ENCODE peak calls at places on chromosomes 13 and 19, in four cellular contexts. N, D, V and Q are unnamed samples.

GRCh38 chr19:18453269-18454024 is 15.5 kb upstream of the ISYNA1 start:
- DNase-seq in V (peak; percentile 44), N (no peak), D (no peak), Q (no peak)

GRCh38 chr19:45528149-45528743 is 21.0 kb downstream of the VASP start:
- DNase-seq in V (peak; percentile 66), D (no peak), N (no peak), Q (peak; percentile 71)

GRCh38 chr13:29496241-29496712 is 99.2 kb downstream of the SLC7A1 start:
- DNase-seq in V (peak; percentile 12), D (peak; percentile 62), N (peak; percentile 52), Q (peak; percentile 91)

GRCh38 chr19:35476149-35476548 is 14.1 kb downstream of the KRTDAP start:
- DNase-seq in N (no peak), V (peak; percentile 35), D (no peak), Q (no peak)

GRCh38 chr13:66780814-66781213 is 449.3 kb downstream of the PCDH9 start:
- DNase-seq in N (no peak), D (no peak), V (peak; percentile 17), Q (no peak)

GRCh38 chr19:28468701-28469459 is 744.1 kb downstream of the UQCRFS1 start:
- DNase-seq in V (no peak), D (no peak), N (no peak), Q (peak; percentile 47)

GRCh38 chr19:29533578-29534544 is 8.1 kb downstream of the VSTM2B start:
- DNase-seq in V (no peak), N (peak; percentile 8), D (no peak), Q (no peak)

GRCh38 chr19:29620931-29621351 is 14.9 kb downstream of the POP4 start:
- DNase-seq in N (no peak), V (no peak), D (no peak), Q (no peak)

GRCh38 chr13:102597029-102598015 is 536 bp downstream of the TPP2 start:
- DNase-seq in N (no peak), D (peak; percentile 25), V (peak; percentile 1), Q (peak; percentile 16)

GRCh38 chr19:32816555-32817099 is 52.9 kb downstream of the SLC7A9 start:
- DNase-seq in N (no peak), V (no peak), D (no peak), Q (no peak)

GRCh38 chr13:77980592-77980991 is 62.0 kb upstream of the EDNRB start:
- DNase-seq in V (peak; percentile 31), N (no peak), D (no peak), Q (no peak)

GRCh38 chr19:7636691-7637373 is at the start of gene STXBP2:
- DNase-seq in D (peak; percentile 91), V (peak; percentile 75), N (peak; percentile 93), Q (peak; percentile 91)

GRCh38 chr13:106488075-106488474 is 47.4 kb downstream of the EFNB2 start:
- DNase-seq in N (no peak), V (no peak), D (no peak), Q (no peak)

GRCh38 chr13:96533408-96533807 is 443.5 kb downstream of the HS6ST3 start:
- DNase-seq in V (no peak), D (no peak), N (no peak), Q (no peak)

GRCh38 chr13:109764474-109765292 is 21.7 kb downstream of the IRS2 start:
- DNase-seq in N (no peak), D (no peak), V (no peak), Q (no peak)

GRCh38 chr19:38452430-38453366 is 19.2 kb downstream of the RYR1 start:
- DNase-seq in D (no peak), V (peak; percentile 69), N (no peak), Q (peak; percentile 13)

GRCh38 chr19:45958763-45959516 is 14.7 kb downstream of the NOVA2 start:
- DNase-seq in V (no peak), N (no peak), D (no peak), Q (no peak)

GRCh38 chr13:33251131-33251629 is 34.4 kb downstream of the STARD13 start:
- DNase-seq in V (no peak), D (no peak), N (no peak), Q (no peak)

GRCh38 chr19:33022472-33023116 is 42.1 kb downstream of the RHPN2 start:
- DNase-seq in V (no peak), D (no peak), N (no peak), Q (no peak)

GRCh38 chr13:32846020-32846451 is 170.2 kb upstream of the KL start:
- DNase-seq in V (no peak), D (no peak), N (no peak), Q (no peak)

GRCh38 chr13:98997051-98997730 is 19.3 kb upstream of the DOCK9 start:
- DNase-seq in D (no peak), V (no peak), N (no peak), Q (no peak)

GRCh38 chr13:100399455-100399854 is 189.1 kb downstream of the GGACT start:
- DNase-seq in V (no peak), D (no peak), N (no peak), Q (no peak)

GRCh38 chr13:94656766-94657165 is 55.1 kb downstream of the GPR180 start:
- DNase-seq in N (no peak), V (peak; percentile 35), D (no peak), Q (no peak)

GRCh38 chr19:36009220-36009619 is 607 bp upstream of the SYNE4 start:
- DNase-seq in N (peak; percentile 72), D (peak; percentile 34), V (peak; percentile 58), Q (peak; percentile 66)

GRCh38 chr19:12703056-12703455 is 6.6 kb upstream of the FBXW9 start:
- DNase-seq in D (no peak), V (peak; percentile 66), N (no peak), Q (no peak)

GRCh38 chr19:48965806-48966540 is 864 bp downstream of the FTL start:
- DNase-seq in D (peak; percentile 92), N (peak; percentile 87), V (peak; percentile 90), Q (peak; percentile 90)

GRCh38 chr13:44172411-44172810 is 201.2 kb upstream of the SERP2 start:
- DNase-seq in D (no peak), N (no peak), V (no peak), Q (no peak)

GRCh38 chr13:38872693-38873092 is 117.9 kb downstream of the STOML3 start:
- DNase-seq in D (no peak), N (no peak), V (peak; percentile 41), Q (peak; percentile 32)

GRCh38 chr13:39370554-39370953 is 232.4 kb downstream of the LHFPL6 start:
- DNase-seq in V (no peak), D (no peak), N (no peak), Q (no peak)

GRCh38 chr13:39887424-39887823 is 232.0 kb downstream of the COG6 start:
- DNase-seq in N (no peak), D (no peak), V (no peak), Q (no peak)

GRCh38 chr13:75636339-75637095 is 387 bp downstream of the LMO7 start:
- DNase-seq in D (peak; percentile 42), V (no peak), N (no peak), Q (peak; percentile 13)

GRCh38 chr19:16301999-16302694 is 22.5 kb upstream of the KLF2 start:
- DNase-seq in D (peak; percentile 53), N (peak; percentile 70), V (peak; percentile 63), Q (no peak)

GRCh38 chr13:30766957-30767603 is 31.7 kb downstream of the ALOX5AP start:
- DNase-seq in V (no peak), D (no peak), N (no peak), Q (no peak)

GRCh38 chr13:28478127-28478526 is 16.8 kb downstream of the FLT1 start:
- DNase-seq in D (no peak), N (no peak), V (no peak), Q (no peak)

GRCh38 chr19:55115446-55116065 is 1.9 kb downstream of the PPP1R12C start:
- DNase-seq in D (no peak), N (no peak), V (no peak), Q (no peak)

GRCh38 chr19:15944401-15944800 is 4.4 kb upstream of the OR10H4 start:
- DNase-seq in D (no peak), V (no peak), N (no peak), Q (no peak)

GRCh38 chr19:3281026-3281425 is 56.6 kb downstream of the CELF5 start:
- DNase-seq in N (no peak), D (no peak), V (no peak), Q (no peak)

GRCh38 chr19:3282564-3282963 is 58.1 kb downstream of the CELF5 start:
- DNase-seq in N (no peak), V (no peak), D (no peak), Q (no peak)

GRCh38 chr19:3283246-3283751 is 58.8 kb downstream of the CELF5 start:
- DNase-seq in V (no peak), D (no peak), N (no peak), Q (no peak)

GRCh38 chr19:3283886-3284657 is 59.6 kb downstream of the CELF5 start:
- DNase-seq in N (no peak), D (no peak), V (no peak), Q (no peak)

GRCh38 chr19:3282155-3282554 is 57.7 kb downstream of the CELF5 start:
- DNase-seq in D (no peak), V (no peak), N (no peak), Q (no peak)
- H3K27ac ChIP-seq in D (no peak overlapping the region), V (no peak overlapping the region), N (no peak overlapping the region), Q (no peak overlapping the region)

GRCh38 chr19:1816530-1817298 is 4.6 kb upstream of the ATP8B3 start:
- DNase-seq in N (no peak), D (no peak), V (no peak), Q (no peak)

GRCh38 chr19:1817553-1818179 is 5.6 kb upstream of the ATP8B3 start:
- DNase-seq in N (no peak), D (no peak), V (no peak), Q (no peak)

GRCh38 chr19:1814833-1815604 is 2.9 kb upstream of the ATP8B3 start:
- DNase-seq in D (no peak), V (no peak), N (no peak), Q (no peak)

GRCh38 chr19:1814391-1814790 is 2.3 kb upstream of the ATP8B3 start:
- DNase-seq in N (no peak), D (no peak), V (no peak), Q (no peak)

GRCh38 chr19:1815605-1816529 is 3.8 kb upstream of the ATP8B3 start:
- DNase-seq in N (no peak), D (no peak), V (no peak), Q (no peak)
- TF ChIP-seq POLR2A in N (no peak), D (no peak), V (no peak), Q (no peak)

DNA sequence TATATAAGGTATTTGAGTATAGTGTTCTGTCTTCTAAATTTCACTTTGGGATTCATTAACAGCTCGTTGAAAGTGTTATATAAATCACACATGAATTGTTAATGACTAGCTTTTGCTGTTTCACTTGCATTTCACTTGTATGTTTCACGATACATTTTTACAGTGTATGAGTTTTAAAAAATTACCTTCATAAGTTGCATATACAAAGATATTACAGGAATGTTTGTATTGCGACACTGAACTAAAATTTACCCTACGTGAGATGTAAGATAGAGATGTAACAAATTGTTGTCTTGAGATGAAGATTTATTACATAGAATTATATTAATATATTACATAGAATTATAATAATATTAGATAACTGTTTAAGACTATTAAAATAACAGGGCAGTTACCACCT is 1.5 kb downstream of the CDC16 start:
- DNase-seq in V (no peak), N (no peak), D (no peak), Q (no peak)
- H3K27ac ChIP-seq in V (peak overlapping the region; percentile 97), N (peak overlapping the region; percentile 89), D (no peak overlapping the region), Q (peak overlapping the region; percentile 80)

GRCh38 chr19:17335575-17335974 is 920 bp upstream of the ANO8 start:
- DNase-seq in N (no peak), V (no peak), D (no peak), Q (no peak)

GRCh38 chr19:17339088-17339741 is 1.9 kb downstream of the GTPBP3 start:
- DNase-seq in D (no peak), V (no peak), N (no peak), Q (no peak)

GRCh38 chr19:17338440-17339078 is 1.2 kb downstream of the GTPBP3 start:
- DNase-seq in D (no peak), N (no peak), V (no peak), Q (no peak)

GRCh38 chr19:17336872-17337674 is at the start of gene GTPBP3:
- DNase-seq in N (peak; percentile 98), D (peak; percentile 100), V (peak; percentile 99), Q (peak; percentile 99)

GRCh38 chr19:17337675-17338439 is 504 bp downstream of the GTPBP3 start:
- DNase-seq in D (no peak), V (no peak), N (no peak), Q (no peak)
- TF ChIP-seq POLR2A in D (no peak), V (no peak), N (no peak), Q (no peak)